ENCODE peak calls at places on chromosomes 11 and 22, in nine cellular contexts. C is Calu3, A is progenitor cell of endocrine pancreas, G is endodermal cell, H is adrenal gland, D is upper lobe of right lung, K is left ventricle myocardium inferior, B is D721Med, T is IMR-90. Z is an unnamed sample.

GRCh38 chr22:40348025-40348658 is 1.8 kb downstream of the ADSL start:
- DNase-seq in C (peak; percentile 55), A (no peak), G (peak; percentile 77), H (peak; percentile 81), D (no peak), K (no peak), B (no peak), T (peak; percentile 62), Z (no peak)

GRCh38 chr22:31497148-31497938 is 1.0 kb downstream of the SFI1 start:
- DNase-seq in C (no peak), A (no peak), G (no peak), H (no peak), D (no peak), K (no peak), B (no peak), T (no peak), Z (no peak)

GRCh38 chr11:113048820-113049555 is 87.8 kb downstream of the NCAM1 start:
- DNase-seq in C (no peak), A (no peak), G (no peak), H (no peak), D (no peak), K (no peak), B (no peak), T (no peak), Z (no peak)

GRCh38 chr11:8865304-8865703 is 45.7 kb upstream of the AKIP1 start:
- DNase-seq in C (no peak), A (no peak), G (no peak), H (no peak), D (no peak), K (no peak), B (no peak), T (no peak), Z (no peak)

GRCh38 chr22:47371263-47372090 is 609.0 kb downstream of the TBC1D22A start:
- DNase-seq in C (no peak), A (no peak), G (peak; percentile 8), H (peak; percentile 10), D (no peak), K (no peak), B (no peak), T (no peak), Z (no peak)

GRCh38 chr22:32672542-32672941 is 129.0 kb upstream of the TIMP3 start:
- DNase-seq in C (no peak), A (no peak), G (no peak), H (no peak), D (no peak), K (no peak), B (no peak), T (no peak), Z (no peak)

GRCh38 chr11:111512296-111513239 is at the start of gene BTG4:
- DNase-seq in C (peak; percentile 15), A (peak; percentile 12), G (peak; percentile 83), H (no peak), D (no peak), K (no peak), B (no peak), T (no peak), Z (peak; percentile 47)

GRCh38 chr11:117807482-117808272 is 10.7 kb upstream of the DSCAML1 start:
- DNase-seq in C (peak; percentile 70), A (peak; percentile 64), G (peak; percentile 92), H (peak; percentile 95), D (peak; percentile 86), K (peak; percentile 82), B (no peak), T (peak; percentile 51), Z (peak; percentile 66)

GRCh38 chr11:267491-267994 is 10.7 kb upstream of the NLRP6 start:
- DNase-seq in C (no peak), A (no peak), G (peak; percentile 47), H (peak; percentile 56), D (peak; percentile 85), K (peak; percentile 52), B (no peak), T (no peak), Z (no peak)

GRCh38 chr11:44689265-44689664 is 37.5 kb upstream of the TSPAN18 start:
- DNase-seq in C (no peak), A (no peak), G (no peak), H (no peak), D (no peak), K (no peak), B (no peak), T (no peak), Z (no peak)

GRCh38 chr11:6817668-6818067 is 18.2 kb upstream of the OR6A2 start:
- DNase-seq in C (no peak), A (no peak), G (peak; percentile 89), H (no peak), D (no peak), K (no peak), B (no peak), T (peak; percentile 2), Z (no peak)
- TF ChIP-seq CTCF in C (no peak), A (no peak), G (peak; percentile 60), H (no peak), D (no peak), K (no peak), B (no peak), T (no peak), Z (no peak)

GRCh38 chr11:67288452-67289225 is 464 bp upstream of the ANKRD13D start:
- DNase-seq in C (peak; percentile 84), A (peak; percentile 85), G (peak; percentile 94), H (peak; percentile 95), D (peak; percentile 96), K (peak; percentile 90), B (peak; percentile 82), T (peak; percentile 88), Z (peak; percentile 88)
- TF ChIP-seq CTCF in C (no peak), A (peak; percentile 61), G (peak; percentile 73), H (peak; percentile 52), D (peak; percentile 39), K (peak; percentile 58), B (no peak), T (peak; percentile 56), Z (peak; percentile 31)

GRCh38 chr11:17496406-17496805 is 19.8 kb upstream of the ABCC8 start:
- DNase-seq in C (no peak), A (no peak), G (no peak), H (no peak), D (no peak), K (no peak), B (no peak), T (no peak), Z (no peak)

GRCh38 chr11:17500673-17501072 is 24.0 kb upstream of the ABCC8 start:
- DNase-seq in C (no peak), A (no peak), G (no peak), H (no peak), D (no peak), K (no peak), B (no peak), T (no peak), Z (no peak)

GRCh38 chr11:17502630-17503029 is 26.0 kb upstream of the ABCC8 start:
- DNase-seq in C (no peak), A (no peak), G (no peak), H (no peak), D (no peak), K (no peak), B (no peak), T (no peak), Z (no peak)

GRCh38 chr11:17498058-17498457 is 21.4 kb upstream of the ABCC8 start:
- DNase-seq in C (no peak), A (no peak), G (peak; percentile 73), H (no peak), D (no peak), K (no peak), B (no peak), T (no peak), Z (no peak)

GRCh38 chr11:17498475-17498874 is 21.8 kb upstream of the ABCC8 start:
- DNase-seq in C (no peak), A (no peak), G (peak; percentile 81), H (no peak), D (no peak), K (no peak), B (no peak), T (no peak), Z (no peak)
- TF ChIP-seq CTCF in C (no peak), A (peak; percentile 57), G (peak; percentile 68), H (no peak), D (no peak), K (no peak), B (no peak), T (peak; percentile 17), Z (peak; percentile 32)

GRCh38 chr22:19877626-19878339 is 23.1 kb upstream of the GNB1L start:
- DNase-seq in C (no peak), A (no peak), G (peak; percentile 45), H (peak; percentile 43), D (peak; percentile 58), K (no peak), B (no peak), T (peak; percentile 58), Z (peak; percentile 12)
- TF ChIP-seq CTCF in C (no peak), A (no peak), G (no peak), H (no peak), D (no peak), K (no peak), B (no peak), T (no peak), Z (no peak)

GRCh38 chr22:38881464-38881871 is 9.5 kb upstream of the CBX6 start:
- DNase-seq in C (no peak), A (no peak), G (no peak), H (peak; percentile 92), D (no peak), K (no peak), B (no peak), T (peak; percentile 81), Z (no peak)
- TF ChIP-seq CTCF in C (no peak), A (no peak), G (no peak), H (peak; percentile 11), D (no peak), K (no peak), B (no peak), T (no peak), Z (no peak)

GRCh38 chr22:42108848-42109247 is 18.3 kb upstream of the NDUFA6 start:
- DNase-seq in C (no peak), A (no peak), G (no peak), H (no peak), D (no peak), K (no peak), B (no peak), T (no peak), Z (no peak)

GRCh38 chr22:42116848-42117424 is 13.7 kb downstream of the CYP2D6 start:
- DNase-seq in C (no peak), A (no peak), G (peak; percentile 85), H (no peak), D (peak; percentile 79), K (no peak), B (no peak), T (peak; percentile 4), Z (no peak)

GRCh38 chr22:42111798-42112197 is 18.8 kb downstream of the CYP2D6 start:
- DNase-seq in C (no peak), A (no peak), G (no peak), H (no peak), D (no peak), K (no peak), B (no peak), T (no peak), Z (no peak)

DNA sequence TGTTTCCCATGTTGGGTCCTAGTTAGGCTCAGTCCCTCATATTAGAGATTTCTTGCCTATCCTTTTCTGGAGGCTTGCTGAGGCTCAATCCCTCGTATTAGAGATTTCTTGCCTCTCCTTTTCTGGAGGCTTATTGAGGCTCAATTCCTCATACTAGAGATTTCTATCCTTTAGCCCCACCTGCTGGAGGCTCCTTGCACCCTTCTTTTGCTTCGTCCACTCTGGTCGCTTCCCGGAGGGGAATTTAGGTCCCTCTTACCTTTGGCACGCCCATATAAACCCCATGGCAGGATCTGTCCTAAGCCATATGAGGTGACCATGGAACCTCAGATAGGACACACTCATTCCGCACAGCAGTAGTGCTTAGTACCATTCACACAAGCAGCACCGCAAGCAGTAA is 15.9 kb downstream of the CYP2D6 start:
- DNase-seq in C (no peak), A (no peak), G (peak; percentile 90), H (no peak), D (no peak), K (no peak), B (no peak), T (peak; percentile 6), Z (no peak)
- TF ChIP-seq CTCF in C (no peak), A (peak; percentile 35), G (peak; percentile 67), H (no peak), D (peak; percentile 38), K (peak; percentile 45), B (peak; percentile 38), T (peak; percentile 31), Z (no peak)